ENCODE peak calls at places on chromosome 15, in eight cellular contexts. N, R, O, C, I, V, F and T are unnamed samples.

GRCh38 chr15:47717036-47717611 is at the start of gene SEMA6D:
- DNase-seq in N (peak; percentile 22), R (no peak), O (no peak), C (peak; percentile 36), I (no peak), V (no peak), F (peak; percentile 85), T (peak; percentile 92)

GRCh38 chr15:76866008-76866407 is 39.1 kb downstream of the SCAPER start:
- DNase-seq in N (no peak), R (no peak), O (no peak), C (no peak), I (no peak), V (no peak), F (no peak), T (no peak)

GRCh38 chr15:74133703-74134386 is 3.5 kb downstream of the ISLR2 start:
- DNase-seq in N (no peak), R (no peak), O (no peak), C (no peak), I (peak; percentile 14), V (no peak), F (no peak), T (no peak)

GRCh38 chr15:63504979-63505841 is 817 bp downstream of the USP3 start:
- DNase-seq in N (peak; percentile 83), R (no peak), O (peak; percentile 50), C (no peak), I (peak; percentile 68), V (peak; percentile 52), F (peak; percentile 53), T (peak; percentile 71)

GRCh38 chr15:80778621-80778963 is 578 bp upstream of the CEMIP start:
- DNase-seq in N (no peak), R (no peak), O (no peak), C (no peak), I (no peak), V (no peak), F (no peak), T (no peak)

GRCh38 chr15:82670699-82671098 is 23.5 kb upstream of the CPEB1 start:
- DNase-seq in N (no peak), R (no peak), O (no peak), C (no peak), I (no peak), V (no peak), F (no peak), T (no peak)

GRCh38 chr15:51094606-51095569 is at the start of gene TNFAIP8L3:
- DNase-seq in N (no peak), R (no peak), O (no peak), C (no peak), I (peak; percentile 12), V (peak; percentile 35), F (peak; percentile 46), T (peak; percentile 66)

GRCh38 chr15:62625421-62626033 is 417.0 kb upstream of the TPM1 start:
- DNase-seq in N (no peak), R (no peak), O (no peak), C (peak; percentile 90), I (no peak), V (no peak), F (no peak), T (no peak)

GRCh38 chr15:100635406-100636071 is 33.1 kb downstream of the ASB7 start:
- DNase-seq in N (no peak), R (no peak), O (no peak), C (no peak), I (no peak), V (no peak), F (peak; percentile 62), T (no peak)

GRCh38 chr15:44157679-44158078 is 37.4 kb downstream of the FRMD5 start:
- DNase-seq in N (no peak), R (no peak), O (no peak), C (peak; percentile 50), I (no peak), V (no peak), F (no peak), T (no peak)

GRCh38 chr15:88708256-88709054 is 69.6 kb downstream of the ISG20 start:
- DNase-seq in N (no peak), R (no peak), O (no peak), C (peak; percentile 24), I (no peak), V (no peak), F (no peak), T (no peak)

GRCh38 chr15:48537277-48538113 is 108.0 kb downstream of the FBN1 start:
- DNase-seq in N (no peak), R (no peak), O (no peak), C (no peak), I (no peak), V (no peak), F (no peak), T (no peak)

GRCh38 chr15:91852741-91853500 is 587 bp upstream of the SLCO3A1 start:
- DNase-seq in N (peak; percentile 81), R (no peak), O (peak; percentile 78), C (no peak), I (peak; percentile 65), V (peak; percentile 78), F (peak; percentile 68), T (peak; percentile 72)

GRCh38 chr15:75172168-75172841 is 29.4 kb upstream of the C15orf39 start:
- DNase-seq in N (no peak), R (no peak), O (no peak), C (no peak), I (no peak), V (no peak), F (no peak), T (no peak)

GRCh38 chr15:91586542-91586941 is 267.0 kb upstream of the SLCO3A1 start:
- DNase-seq in N (no peak), R (no peak), O (no peak), C (no peak), I (no peak), V (no peak), F (no peak), T (no peak)

DNA sequence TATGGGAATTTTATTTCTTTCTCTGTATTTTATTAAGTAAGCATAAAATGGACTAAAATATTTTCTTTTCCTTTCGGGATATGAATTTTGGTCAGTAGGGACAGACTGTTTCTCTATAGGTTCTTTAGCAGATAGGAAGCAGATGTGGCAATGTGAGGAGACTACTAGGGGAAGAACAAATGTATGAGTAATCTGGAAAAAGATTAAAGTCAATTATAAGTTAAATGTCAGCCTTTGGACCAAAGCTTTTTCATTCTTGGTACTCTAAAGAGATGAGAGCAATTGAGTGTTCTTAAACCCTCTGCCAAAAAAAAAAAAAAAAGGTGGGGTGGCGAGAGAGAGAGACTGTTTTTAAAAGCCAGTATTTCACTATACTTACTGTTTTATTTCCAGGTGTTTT is 63.6 kb downstream of the LRRC49 start:
- DNase-seq in N (no peak), R (no peak), O (no peak), C (no peak), I (no peak), V (no peak), F (no peak), T (no peak)
- TF ChIP-seq CTCF in N (no peak), R (no peak), O (no peak), C (no peak), I (no peak), V (no peak), F (no peak), T (no peak)

DNA sequence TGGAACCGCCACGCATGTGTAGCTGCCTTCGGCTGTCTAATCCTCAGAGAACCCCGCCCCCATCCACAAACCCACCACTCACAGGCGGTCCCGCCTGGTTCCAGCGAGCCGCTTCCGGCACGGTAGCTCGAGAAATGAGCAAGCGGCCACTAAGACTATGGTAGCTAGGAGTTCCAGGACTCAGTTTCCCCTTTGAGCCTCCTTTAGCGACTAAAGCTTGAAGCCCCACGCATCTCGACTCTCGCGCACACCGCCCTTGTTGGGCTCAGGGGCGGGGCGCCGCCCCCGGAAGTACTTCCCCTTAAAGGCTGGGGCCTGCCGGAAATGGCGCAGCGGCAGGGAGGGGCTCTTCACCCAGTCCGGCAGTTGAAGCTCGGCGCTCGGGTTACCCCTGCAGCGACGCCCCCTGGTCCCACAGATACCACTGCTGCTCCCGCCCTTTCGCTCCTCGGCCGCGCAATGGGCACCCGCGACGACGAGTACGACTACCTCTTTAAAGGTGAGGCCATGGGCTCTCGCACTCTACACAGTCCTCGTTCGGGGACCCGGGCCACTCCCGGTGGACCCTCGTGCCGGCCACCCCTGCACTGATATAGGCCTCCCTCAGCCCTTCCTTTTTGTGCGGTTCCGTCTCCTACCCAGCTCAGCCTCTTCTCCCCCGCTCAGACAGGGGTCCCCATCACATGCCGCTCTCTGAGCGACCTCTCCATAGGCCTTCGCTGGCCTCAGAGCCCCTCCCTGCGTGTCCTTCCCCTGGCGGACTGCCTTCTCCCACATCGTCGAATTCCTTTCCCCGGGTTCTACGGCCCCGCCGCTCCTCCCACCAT is at the start of gene RAB11A:
- DNase-seq in N (peak; percentile 98), R (peak; percentile 85), O (peak; percentile 94), C (peak; percentile 83), I (peak; percentile 98), V (peak; percentile 93), F (peak; percentile 97), T (peak; percentile 94)
- TF ChIP-seq CTCF in N (peak; percentile 35), R (peak; percentile 45), O (peak; percentile 42), C (no peak), I (peak; percentile 19), V (peak; percentile 59), F (peak; percentile 38), T (no peak)

DNA sequence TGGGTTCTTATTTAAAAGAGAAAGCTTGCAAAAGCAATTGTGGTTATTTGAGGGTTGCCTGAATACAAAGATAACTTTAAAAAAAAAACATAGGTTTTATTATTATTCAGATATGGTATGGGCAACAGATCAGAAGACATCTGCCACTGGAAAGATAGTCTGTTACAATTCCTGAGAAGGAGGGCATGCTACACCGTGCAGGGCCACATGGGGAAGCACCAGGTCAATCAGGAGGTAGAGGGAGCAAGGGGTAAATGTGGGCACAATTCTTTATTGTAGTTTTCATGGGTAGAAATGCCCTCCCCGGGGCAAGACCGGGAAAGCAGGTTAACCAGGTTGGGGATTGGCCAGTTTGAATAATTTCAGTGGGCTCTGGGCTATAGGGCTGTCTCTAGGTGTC is 46.5 kb downstream of the BBS4 start:
- DNase-seq in N (no peak), R (no peak), O (no peak), C (no peak), I (no peak), V (no peak), F (no peak), T (no peak)
- TF ChIP-seq CTCF in N (peak; percentile 26), R (no peak), O (no peak), C (no peak), I (no peak), V (no peak), F (peak; percentile 40), T (no peak)

GRCh38 chr15:70635895-70636294 is 127.5 kb downstream of the UACA start:
- DNase-seq in N (no peak), R (no peak), O (no peak), C (no peak), I (no peak), V (no peak), F (no peak), T (no peak)

GRCh38 chr15:70632981-70633380 is 130.4 kb downstream of the UACA start:
- DNase-seq in N (no peak), R (no peak), O (no peak), C (no peak), I (no peak), V (no peak), F (peak; percentile 51), T (no peak)

GRCh38 chr15:70633394-70633793 is 130.0 kb downstream of the UACA start:
- DNase-seq in N (no peak), R (no peak), O (no peak), C (no peak), I (no peak), V (no peak), F (peak; percentile 43), T (no peak)

GRCh38 chr15:70632079-70632850 is 131.1 kb downstream of the UACA start:
- DNase-seq in N (no peak), R (no peak), O (no peak), C (no peak), I (no peak), V (no peak), F (no peak), T (no peak)

GRCh38 chr15:70636540-70637165 is 126.7 kb downstream of the UACA start:
- DNase-seq in N (no peak), R (no peak), O (no peak), C (no peak), I (no peak), V (no peak), F (peak; percentile 46), T (no peak)
- TF ChIP-seq CTCF in N (no peak), R (no peak), O (no peak), C (peak; percentile 25), I (no peak), V (no peak), F (peak; percentile 64), T (peak; percentile 15)